ENCODE peak calls at places on chromosomes 12 and 14, in seven cellular contexts. N is IMR-90; Q is hypothalamus; J is stimulated activated CD4-positive, alpha-beta T cell treated with anti-CD3 and anti-CD28 coated beads, Interleukin-12 subunit alpha, Interleukin-12 subunit beta, amount 100 ng/mL, for 24 hours; H is breast epithelium; L is AG09319; M is astrocyte of the spinal cord. T is an unnamed sample.

GRCh38 chr12:52145228-52145940 is 46.4 kb downstream of the KRT80 start:
- DNase-seq in Q (no peak), H (peak; percentile 37), J (no peak), L (no peak), M (no peak), N (no peak), T (no peak)

GRCh38 chr12:120249875-120250795 is 15.4 kb downstream of the PXN start:
- DNase-seq in N (no peak), J (no peak), Q (no peak), M (no peak), L (no peak), H (no peak), T (no peak)

GRCh38 chr12:108236366-108236765 is 102.7 kb downstream of the CMKLR1 start:
- DNase-seq in Q (no peak), J (no peak), L (no peak), M (no peak), N (no peak), H (no peak), T (no peak)

GRCh38 chr14:56119221-56119967 is 1.2 kb downstream of the PELI2 start:
- DNase-seq in H (no peak), L (no peak), Q (no peak), J (peak; percentile 11), M (peak; percentile 38), N (peak; percentile 52), T (no peak)

GRCh38 chr14:103548463-103549351 is 13.8 kb downstream of the BAG5 start:
- DNase-seq in Q (no peak), J (no peak), H (no peak), N (no peak), L (no peak), M (no peak), T (no peak)

GRCh38 chr12:89373772-89374572 is 21.7 kb upstream of the DUSP6 start:
- DNase-seq in L (no peak), M (peak; percentile 92), N (peak; percentile 90), J (no peak), H (peak; percentile 55), Q (no peak), T (no peak)

GRCh38 chr14:79044894-79045624 is 874.9 kb downstream of the NRXN3 start:
- DNase-seq in Q (no peak), N (peak; percentile 88), M (peak; percentile 95), H (peak; percentile 19), J (no peak), L (no peak), T (no peak)

GRCh38 chr12:95213928-95214327 is 3.3 kb downstream of the FGD6 start:
- DNase-seq in M (no peak), N (no peak), L (no peak), J (no peak), H (no peak), Q (no peak), T (no peak)

GRCh38 chr12:51721281-51721940 is 127.1 kb downstream of the FIGNL2 start:
- DNase-seq in M (peak; percentile 13), H (no peak), J (peak; percentile 36), Q (no peak), N (peak; percentile 36), L (no peak), T (peak; percentile 4)

GRCh38 chr12:119381471-119382235 is 47.1 kb downstream of the CCDC60 start:
- DNase-seq in N (no peak), J (no peak), L (no peak), H (no peak), M (no peak), Q (no peak), T (no peak)

GRCh38 chr14:40122978-40123648 is 690.9 kb upstream of the FBXO33 start:
- DNase-seq in H (no peak), M (peak; percentile 9), J (no peak), Q (no peak), L (no peak), N (no peak), T (no peak)

GRCh38 chr12:109518820-109519665 is 41.6 kb downstream of the UBE3B start:
- DNase-seq in J (peak; percentile 45), N (peak; percentile 92), L (peak; percentile 44), H (no peak), Q (peak; percentile 45), M (peak; percentile 83), T (peak; percentile 10)

GRCh38 chr14:77565289-77566081 is 51.0 kb downstream of the SPTLC2 start:
- DNase-seq in L (no peak), J (no peak), N (peak; percentile 70), Q (no peak), H (no peak), M (no peak), T (no peak)

GRCh38 chr12:122051231-122051876 is 27.2 kb upstream of the MLXIP start:
- DNase-seq in Q (no peak), M (no peak), L (no peak), N (peak; percentile 44), J (no peak), H (no peak), T (no peak)

GRCh38 chr14:97061198-97061597 is 264.0 kb downstream of the VRK1 start:
- DNase-seq in J (no peak), L (no peak), N (no peak), H (no peak), M (no peak), Q (no peak), T (no peak)

GRCh38 chr14:61257469-61258057 is 23.6 kb downstream of the TMEM30B start:
- DNase-seq in Q (no peak), N (no peak), J (no peak), L (no peak), H (no peak), M (no peak), T (no peak)

GRCh38 chr12:67539946-67540345 is 108.6 kb upstream of the DYRK2 start:
- DNase-seq in Q (no peak), H (no peak), N (no peak), L (no peak), M (no peak), J (no peak), T (no peak)

GRCh38 chr12:88207921-88208640 is 66.0 kb downstream of the TMTC3 start:
- DNase-seq in N (peak; percentile 79), L (peak; percentile 44), J (no peak), H (no peak), M (peak; percentile 28), Q (no peak), T (no peak)

GRCh38 chr12:104521731-104522130 is 65.0 kb downstream of the CHST11 start:
- DNase-seq in M (peak; percentile 14), Q (peak; percentile 12), H (no peak), N (peak; percentile 17), J (no peak), L (no peak), T (no peak)

T was measured in stimulated activated CD8-positive, alpha-beta memory T cell treated with anti-CD3 and anti-CD28 coated beads, Interleukin-12 subunit alpha, Interleukin-12 subunit beta, amount 100 ng/mL, for 4 hours.